ENCODE peak calls at places on chromosomes 5 and 9, in seven cellular contexts. A is neural progenitor cell, B is fibroblast of lung, Z is IMR-90, E is HepG2, Q is HCT116, V is mesenchymal stem cell. U is an unnamed sample.

GRCh38 chr5:174520420-174521396 is 203.7 kb upstream of the MSX2 start:
- DNase-seq in A (peak), B (no peak), Z (peak), E (peak), Q (peak), V (no peak), U (no peak)

GRCh38 chr9:116187570-116188170 is 34.1 kb downstream of the PAPPA start:
- DNase-seq in A (no peak), B (no peak), Z (no peak), E (no peak), Q (no peak), V (no peak), U (no peak)

GRCh38 chr5:101531031-101531430 is 627.9 kb upstream of the ST8SIA4 start:
- DNase-seq in A (no peak), B (no peak), Z (no peak), E (no peak), Q (no peak), V (no peak), U (no peak)

GRCh38 chr5:33212900-33213299 is 227.9 kb upstream of the TARS1 start:
- DNase-seq in A (no peak), B (no peak), Z (no peak), E (no peak), Q (no peak), V (no peak), U (no peak)

GRCh38 chr5:102766295-102767090 is 11.4 kb downstream of the PAM start:
- DNase-seq in A (no peak), B (no peak), Z (no peak), E (no peak), Q (no peak), V (no peak), U (no peak)

GRCh38 chr9:110095238-110095637 is 112.7 kb downstream of the C9orf152 start:
- DNase-seq in A (no peak), B (peak), Z (peak), E (no peak), Q (no peak), V (peak), U (no peak)

GRCh38 chr9:3497406-3497805 is 28.4 kb downstream of the RFX3 start:
- DNase-seq in A (no peak), B (no peak), Z (peak), E (no peak), Q (no peak), V (peak), U (peak)

GRCh38 chr5:92559743-92560142 is 1021.3 kb downstream of the NR2F1-AS1 start:
- DNase-seq in A (no peak), B (peak), Z (peak), E (no peak), Q (peak), V (peak), U (peak)

DNA sequence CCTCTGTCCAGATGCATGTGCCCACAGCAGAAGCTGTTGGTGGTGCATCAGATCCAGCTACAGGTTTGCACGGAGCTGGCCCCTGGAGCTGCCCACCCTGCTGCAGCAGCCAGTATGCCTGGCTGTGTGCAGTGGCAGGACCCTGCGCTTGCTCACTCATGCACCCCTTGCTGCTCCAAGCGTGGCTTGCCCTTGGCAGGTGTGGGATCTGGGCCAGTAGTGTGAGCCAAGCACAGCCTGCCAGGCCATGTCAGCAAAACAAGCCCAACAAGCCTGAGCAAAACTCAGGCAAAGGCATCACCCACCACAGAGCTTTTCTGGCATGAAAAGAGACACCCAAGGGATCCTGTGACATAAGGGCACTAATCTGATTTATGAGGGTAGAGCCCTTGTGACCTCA is 18.3 kb upstream of the ECPAS start:
- DNase-seq in A (no peak), B (no peak), Z (no peak), E (no peak), Q (no peak), V (no peak), U (no peak)
- H3K9ac ChIP-seq in A (no peak), B (no peak), Z (no peak), E (no peak), Q (no peak), V (no peak), U (no peak)

GRCh38 chr9:98210435-98210834 is 18.0 kb upstream of the CORO2A start:
- DNase-seq in A (no peak), B (no peak), Z (no peak), E (no peak), Q (no peak), V (no peak), U (no peak)
- H3K9ac ChIP-seq in A (no peak), B (no peak), Z (no peak), E (no peak), Q (no peak), V (no peak), U (no peak)

GRCh38 chr9:15743512-15743911 is 190.7 kb downstream of the CCDC171 start:
- DNase-seq in A (no peak), B (no peak), Z (no peak), E (no peak), Q (no peak), V (no peak), U (no peak)
- H3K9ac ChIP-seq in A (no peak), B (no peak), Z (no peak), E (no peak), Q (no peak), V (no peak), U (no peak)

GRCh38 chr9:91858670-91859030 is 91.4 kb downstream of the ROR2 start:
- DNase-seq in A (no peak), B (no peak), Z (no peak), E (no peak), Q (no peak), V (no peak), U (no peak)
- H3K9ac ChIP-seq in A (no peak), B (no peak), Z (no peak), E (no peak), Q (no peak), V (no peak), U (no peak)

GRCh38 chr9:75990905-75991304 is 100.4 kb downstream of the PCSK5 start:
- DNase-seq in A (no peak), B (no peak), Z (no peak), E (no peak), Q (no peak), V (no peak), U (no peak)

GRCh38 chr9:75990181-75990580 is 99.7 kb downstream of the PCSK5 start:
- DNase-seq in A (no peak), B (no peak), Z (no peak), E (no peak), Q (no peak), V (no peak), U (no peak)

GRCh38 chr9:75985515-75985914 is 95.0 kb downstream of the PCSK5 start:
- DNase-seq in A (no peak), B (no peak), Z (no peak), E (no peak), Q (no peak), V (no peak), U (no peak)

GRCh38 chr9:75992480-75993206 is 102.2 kb downstream of the PCSK5 start:
- DNase-seq in A (no peak), B (no peak), Z (no peak), E (no peak), Q (no peak), V (no peak), U (peak)

GRCh38 chr9:75988663-75989062 is 98.2 kb downstream of the PCSK5 start:
- DNase-seq in A (no peak), B (no peak), Z (no peak), E (no peak), Q (no peak), V (no peak), U (no peak)
- H3K9ac ChIP-seq in A (no peak), B (no peak), Z (no peak), E (no peak), Q (no peak), V (no peak), U (no peak)

GRCh38 chr5:132459031-132459982 is 31.3 kb downstream of the IRF1 start:
- DNase-seq in A (no peak), B (peak), Z (peak), E (no peak), Q (peak), V (peak), U (peak)

GRCh38 chr5:132461235-132461634 is 29.3 kb downstream of the IRF1 start:
- DNase-seq in A (no peak), B (no peak), Z (no peak), E (no peak), Q (no peak), V (no peak), U (no peak)

GRCh38 chr5:132460835-132461230 is 29.7 kb downstream of the IRF1 start:
- DNase-seq in A (no peak), B (no peak), Z (no peak), E (no peak), Q (no peak), V (no peak), U (no peak)

GRCh38 chr5:132461671-132462070 is 28.9 kb downstream of the IRF1 start:
- DNase-seq in A (no peak), B (no peak), Z (no peak), E (no peak), Q (no peak), V (no peak), U (no peak)

DNA sequence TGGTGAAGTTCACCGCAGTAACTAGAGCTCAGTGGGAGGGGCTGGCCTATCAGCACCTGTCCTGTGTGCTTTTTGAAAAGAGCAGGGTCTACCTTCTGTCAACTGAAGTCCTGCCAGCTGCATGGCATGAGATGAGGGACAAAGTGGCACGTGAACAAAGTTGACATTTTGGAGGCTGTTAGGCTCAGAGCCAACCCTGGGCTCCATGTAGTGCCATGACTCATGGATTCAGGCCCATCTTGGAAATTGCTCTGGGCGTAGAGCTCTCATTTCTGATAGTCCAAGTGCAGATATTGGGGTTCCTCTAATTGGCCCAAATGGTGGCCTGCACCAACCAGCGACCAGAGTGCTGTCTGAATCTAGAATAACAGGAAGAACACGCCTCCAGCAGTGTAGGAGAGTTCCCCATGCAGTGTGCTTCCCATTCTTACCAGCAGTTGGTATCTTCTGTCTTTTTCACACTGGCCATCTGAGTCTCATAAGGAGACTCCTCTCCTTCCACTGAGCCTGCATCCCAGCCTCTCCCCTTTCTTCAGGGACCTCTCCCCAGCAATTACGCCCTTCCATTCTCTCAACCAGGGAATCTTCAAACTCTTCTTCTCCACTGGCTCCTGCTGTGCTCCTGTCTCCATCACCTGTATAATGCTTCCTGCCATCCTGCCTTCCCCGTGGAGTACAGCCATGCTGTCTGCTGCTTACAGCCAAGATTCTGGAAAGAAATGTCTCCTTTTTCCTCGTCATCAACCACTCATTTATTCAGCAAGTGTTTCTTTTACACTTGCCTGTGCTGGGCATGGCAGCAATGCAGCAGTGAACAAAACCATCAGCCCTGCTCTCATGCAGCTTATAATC is 30.4 kb downstream of the IRF1 start:
- DNase-seq in A (no peak), B (no peak), Z (no peak), E (no peak), Q (no peak), V (peak), U (no peak)
- H3K9ac ChIP-seq in A (no peak), B (no peak), Z (no peak), E (no peak), Q (no peak), V (no peak), U (no peak)

DNA sequence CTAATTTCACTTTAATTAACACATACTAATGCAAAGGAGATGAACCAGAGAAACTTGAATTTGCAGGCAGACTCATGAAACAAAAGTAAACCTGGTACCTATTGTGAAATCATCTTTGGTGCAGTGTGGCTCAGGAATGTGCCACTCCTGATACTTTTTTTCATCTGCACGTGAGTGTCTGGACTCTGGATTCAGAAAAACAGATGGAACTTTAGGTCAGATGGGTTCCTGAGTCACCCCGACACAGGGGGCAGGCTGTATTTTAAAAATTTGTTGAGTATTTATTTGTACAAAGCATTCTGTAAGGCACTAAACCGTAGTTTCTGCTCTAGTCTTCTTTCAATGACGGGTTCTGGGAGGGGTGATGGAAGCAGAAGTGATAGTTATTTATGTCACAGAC is 52.2 kb upstream of the TUT7 start:
- DNase-seq in A (no peak), B (peak), Z (peak), E (peak), Q (no peak), V (peak), U (peak)
- H3K9ac ChIP-seq in A (no peak), B (no peak), Z (no peak), E (peak), Q (no peak), V (peak), U (peak)

GRCh38 chr9:87475463-87475862 is 22.2 kb upstream of the DAPK1 start:
- DNase-seq in A (no peak), B (no peak), Z (no peak), E (no peak), Q (no peak), V (no peak), U (no peak)
- H3K9ac ChIP-seq in A (no peak), B (no peak), Z (no peak), E (no peak), Q (no peak), V (no peak), U (no peak)